ENCODE peak calls at places on chromosomes 11 and 22, in eight cellular contexts. K is transverse colon, H is tibial nerve, B is HepG2, Q is body of pancreas, I is testis, O is K562, G is IMR-90. W is an unnamed sample.
A peak's percentile ranks its signal among the peaks of the same experiment; 100 is the strongest.

GRCh38 chr11:9330387-9331384 is 16.3 kb upstream of the TMEM41B start:
- DNase-seq in K (no peak), H (no peak), B (no peak), Q (no peak), I (no peak), O (no peak), G (peak; percentile 57), W (no peak)

GRCh38 chr11:46402957-46403902 is 11.7 kb upstream of the CHRM4 start:
- DNase-seq in K (no peak), H (no peak), B (no peak), Q (no peak), I (no peak), O (no peak), G (no peak), W (no peak)

GRCh38 chr22:36289406-36289870 is 36.5 kb downstream of the APOL1 start:
- DNase-seq in K (no peak), H (no peak), B (no peak), Q (no peak), I (no peak), O (no peak), G (no peak), W (no peak)

GRCh38 chr11:73077454-73077853 is 64.7 kb downstream of the FCHSD2 start:
- DNase-seq in K (no peak), H (no peak), B (no peak), Q (no peak), I (no peak), O (no peak), G (peak; percentile 33), W (no peak)

GRCh38 chr11:79201637-79202347 is 239.0 kb downstream of the TENM4 start:
- DNase-seq in K (no peak), H (no peak), B (no peak), Q (no peak), I (no peak), O (no peak), G (no peak), W (no peak)

GRCh38 chr11:123173040-123173855 is 21.8 kb downstream of the CLMP start:
- DNase-seq in K (no peak), H (no peak), B (no peak), Q (peak; percentile 63), I (no peak), O (no peak), G (peak; percentile 100), W (no peak)

GRCh38 chr11:76259299-76259908 is 53.1 kb upstream of the WNT11 start:
- DNase-seq in K (no peak), H (no peak), B (no peak), Q (no peak), I (no peak), O (no peak), G (no peak), W (no peak)

GRCh38 chr22:40183029-40183581 is 5.4 kb downstream of the TNRC6B start:
- DNase-seq in K (peak; percentile 33), H (peak; percentile 24), B (peak; percentile 68), Q (no peak), I (no peak), O (peak; percentile 35), G (peak; percentile 87), W (no peak)

GRCh38 chr11:129769059-129769458 is 46.6 kb upstream of the TMEM45B start:
- DNase-seq in K (no peak), H (no peak), B (no peak), Q (no peak), I (no peak), O (no peak), G (no peak), W (no peak)

GRCh38 chr11:119336744-119337469 is 2.6 kb downstream of the RNF26 start:
- DNase-seq in K (no peak), H (no peak), B (no peak), Q (no peak), I (no peak), O (no peak), G (no peak), W (no peak)

GRCh38 chr11:47944555-47945128 is 35.7 kb upstream of the PTPRJ start:
- DNase-seq in K (no peak), H (no peak), B (no peak), Q (no peak), I (no peak), O (peak; percentile 20), G (no peak), W (no peak)

GRCh38 chr11:71340076-71340606 is 87.8 kb upstream of the SHANK2 start:
- DNase-seq in K (no peak), H (no peak), B (no peak), Q (no peak), I (peak; percentile 22), O (no peak), G (no peak), W (no peak)

DNA sequence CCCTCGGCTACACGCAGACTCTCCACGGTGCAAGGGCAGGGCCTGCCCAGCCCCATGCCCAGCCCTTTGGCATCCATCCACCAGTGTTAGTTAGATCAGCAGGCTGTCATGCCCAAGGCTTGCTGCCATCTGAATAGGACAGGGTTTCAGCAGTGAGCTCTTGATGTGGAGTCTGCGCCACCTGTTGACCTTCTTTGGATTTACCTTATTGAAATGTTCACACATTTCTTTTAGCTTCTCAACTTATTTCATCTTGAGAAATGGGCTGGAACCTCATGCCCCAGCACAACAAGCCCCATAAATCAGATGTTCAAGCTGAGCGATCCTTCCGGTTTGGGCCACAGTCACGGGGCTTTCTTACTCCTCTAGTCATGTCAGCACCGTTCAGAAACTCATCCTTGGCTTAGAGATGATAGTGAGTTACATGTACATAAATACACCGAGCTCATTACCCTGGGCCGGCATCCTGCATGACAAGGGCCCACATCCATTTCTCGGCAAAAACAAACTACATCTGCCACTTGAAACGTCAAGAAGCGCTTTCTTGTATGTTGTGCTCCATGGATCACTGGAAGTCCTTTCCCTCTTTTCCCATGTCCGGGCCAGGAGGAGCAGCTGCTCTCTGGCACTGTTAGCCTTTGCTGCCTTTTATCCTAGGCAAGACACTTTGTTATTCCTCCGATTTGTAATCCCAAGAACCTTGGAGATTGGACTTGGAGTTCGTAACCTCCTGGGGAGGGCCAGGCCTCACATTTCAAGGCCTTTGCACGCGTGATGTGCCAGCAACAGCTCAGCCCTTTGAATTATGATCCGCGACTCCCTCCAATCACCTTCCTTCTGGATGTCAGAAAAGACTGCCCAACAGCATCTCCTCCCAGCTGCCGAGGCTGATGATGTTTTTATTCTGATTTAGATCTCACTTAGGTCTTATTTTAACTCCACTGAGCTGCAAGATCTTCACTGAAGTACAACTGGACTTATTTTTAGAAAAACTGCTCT is 61.9 kb downstream of the PARVB start:
- DNase-seq in K (peak; percentile 72), H (peak; percentile 48), B (peak; percentile 43), Q (peak; percentile 75), I (peak; percentile 85), O (peak; percentile 50), G (peak; percentile 53), W (peak; percentile 86)
- TF ChIP-seq POLR2A in K (no peak), H (no peak), B (no peak), Q (no peak), I (no peak), O (no peak), G (no peak), W (no peak)

GRCh38 chr11:36411202-36411640 is 98.9 kb downstream of the TRAF6 start:
- DNase-seq in K (peak; percentile 22), H (no peak), B (no peak), Q (no peak), I (peak; percentile 19), O (peak; percentile 31), G (no peak), W (no peak)

GRCh38 chr11:36420025-36420424 is 90.0 kb downstream of the TRAF6 start:
- DNase-seq in K (no peak), H (no peak), B (no peak), Q (no peak), I (no peak), O (no peak), G (no peak), W (no peak)

GRCh38 chr11:36412781-36413383 is 97.2 kb downstream of the TRAF6 start:
- DNase-seq in K (no peak), H (no peak), B (no peak), Q (no peak), I (no peak), O (no peak), G (peak; percentile 87), W (no peak)

GRCh38 chr11:36421546-36422155 is 88.4 kb downstream of the TRAF6 start:
- DNase-seq in K (no peak), H (no peak), B (no peak), Q (no peak), I (no peak), O (no peak), G (peak; percentile 33), W (no peak)

DNA sequence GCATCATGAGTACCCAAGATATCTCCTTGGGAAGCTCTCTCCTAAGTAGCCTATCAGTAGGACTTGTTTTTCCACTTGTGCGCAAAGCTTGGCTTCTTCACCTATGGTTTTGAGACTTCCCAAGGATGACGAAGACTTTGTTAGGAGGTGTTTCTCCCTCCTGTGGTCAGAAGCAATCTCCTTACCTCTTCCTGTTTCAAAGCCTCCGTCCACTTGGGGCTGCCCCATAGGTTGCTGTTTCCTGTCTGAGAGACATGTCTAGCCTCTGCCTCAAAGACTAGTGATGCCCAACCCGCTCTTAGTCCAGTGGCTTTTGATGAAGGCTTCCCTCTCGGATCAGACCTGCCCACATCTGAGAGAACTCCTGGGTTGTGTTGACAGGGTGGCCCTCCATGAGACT is 92.9 kb downstream of the TRAF6 start:
- DNase-seq in K (no peak), H (no peak), B (no peak), Q (no peak), I (no peak), O (no peak), G (no peak), W (no peak)
- H3K27ac ChIP-seq in K (no peak overlapping the region), H (no peak overlapping the region), B (no peak overlapping the region), Q (no peak overlapping the region), I (no peak overlapping the region), O (no peak overlapping the region), G (no peak overlapping the region), W (no peak overlapping the region)

GRCh38 chr11:58524232-58525036 is 16.5 kb upstream of the OR5B21 start:
- DNase-seq in K (peak; percentile 61), H (peak; percentile 79), B (peak; percentile 68), Q (peak; percentile 61), I (peak; percentile 77), O (peak; percentile 84), G (peak; percentile 89), W (peak; percentile 74)

GRCh38 chr11:58530236-58530635 is 22.3 kb upstream of the OR5B21 start:
- DNase-seq in K (no peak), H (no peak), B (no peak), Q (no peak), I (no peak), O (no peak), G (no peak), W (no peak)

GRCh38 chr11:58527429-58527828 is 19.5 kb upstream of the OR5B21 start:
- DNase-seq in K (no peak), H (no peak), B (no peak), Q (no peak), I (no peak), O (no peak), G (no peak), W (no peak)

GRCh38 chr11:58525037-58525614 is 17.2 kb upstream of the OR5B21 start:
- DNase-seq in K (no peak), H (no peak), B (no peak), Q (no peak), I (no peak), O (no peak), G (no peak), W (no peak)
- TF ChIP-seq POLR2A in K (no peak), H (no peak), B (no peak), Q (no peak), I (no peak), O (no peak), G (no peak), W (no peak)

DNA sequence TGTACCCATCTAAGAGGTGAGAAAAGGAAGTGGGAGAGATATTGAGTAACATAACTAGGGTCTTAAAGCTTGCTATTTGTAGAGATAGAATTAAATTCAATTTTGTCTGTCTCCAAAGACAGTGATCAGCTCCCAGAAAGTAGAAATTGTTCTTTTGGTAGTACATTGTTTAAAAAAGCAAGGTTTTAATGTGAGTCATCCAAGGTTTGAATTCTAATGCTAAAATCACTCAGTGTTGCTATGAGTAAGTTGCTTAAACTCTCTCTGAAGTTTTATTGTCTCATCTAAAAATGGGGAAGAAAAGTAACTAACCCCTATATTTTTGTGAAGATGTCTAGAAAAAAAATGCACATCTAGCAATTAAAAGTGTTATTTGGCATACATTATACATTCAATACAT is 1004.5 kb upstream of the CCDC90B start:
- DNase-seq in K (no peak), H (no peak), B (no peak), Q (no peak), I (no peak), O (no peak), G (peak; percentile 59), W (no peak)
- H3K27ac ChIP-seq in K (no peak overlapping the region), H (no peak overlapping the region), B (no peak overlapping the region), Q (no peak overlapping the region), I (no peak overlapping the region), O (no peak overlapping the region), G (no peak overlapping the region), W (no peak overlapping the region)